ENCODE peak calls at places on chromosome 15, in four cellular contexts. C, G, T and M are unnamed samples.

GRCh38 chr15:64478863-64479262 is 18.5 kb downstream of the ZNF609 start:
- ATAC-seq in C (no peak), G (no peak), T (no peak), M (no peak)

GRCh38 chr15:85004551-85004950 is 22.9 kb downstream of the PDE8A start:
- ATAC-seq in C (no peak), G (no peak), T (peak; percentile 29), M (no peak)

GRCh38 chr15:51765751-51766150 is 14.4 kb downstream of the TMOD2 start:
- ATAC-seq in C (no peak), G (no peak), T (no peak), M (no peak)

GRCh38 chr15:99267957-99268356 is 16.7 kb downstream of the LRRC28 start:
- ATAC-seq in C (no peak), G (no peak), T (no peak), M (no peak)

GRCh38 chr15:51828621-51829359 is 663 bp upstream of the TMOD3 start:
- ATAC-seq in C (peak; percentile 82), G (no peak), T (no peak), M (no peak)

GRCh38 chr15:93278006-93278405 is 189.0 kb upstream of the RGMA start:
- ATAC-seq in C (no peak), G (no peak), T (no peak), M (no peak)

GRCh38 chr15:67259806-67260205 is 5.2 kb downstream of the IQCH start:
- ATAC-seq in C (no peak), G (no peak), T (no peak), M (no peak)

GRCh38 chr15:42157981-42158765 is 1.7 kb upstream of the PLA2G4F start:
- ATAC-seq in C (no peak), G (no peak), T (no peak), M (no peak)

GRCh38 chr15:28955686-28956421 is 70.1 kb downstream of the APBA2 start:
- ATAC-seq in C (peak; percentile 7), G (no peak), T (peak; percentile 87), M (no peak)

GRCh38 chr15:90064931-90065681 is 37.2 kb downstream of the IDH2 start:
- ATAC-seq in C (peak; percentile 38), G (peak; percentile 65), T (no peak), M (peak; percentile 59)

GRCh38 chr15:76972420-76973361 is 22.2 kb upstream of the PSTPIP1 start:
- ATAC-seq in C (peak; percentile 56), G (peak; percentile 55), T (peak; percentile 25), M (peak; percentile 79)

GRCh38 chr15:60672400-60672799 is 193.5 kb upstream of the ICE2 start:
- ATAC-seq in C (no peak), G (no peak), T (peak; percentile 93), M (no peak)

GRCh38 chr15:29889545-29890329 is 67.5 kb upstream of the TJP1 start:
- ATAC-seq in C (no peak), G (peak; percentile 38), T (no peak), M (no peak)

GRCh38 chr15:68192804-68193521 is 12.2 kb downstream of the CALML4 start:
- ATAC-seq in C (no peak), G (peak; percentile 84), T (no peak), M (no peak)

GRCh38 chr15:67556964-67557570 is 14.6 kb downstream of the MAP2K5 start:
- ATAC-seq in C (no peak), G (no peak), T (peak; percentile 51), M (no peak)

GRCh38 chr15:68314563-68314962 is 37.0 kb downstream of the FEM1B start:
- ATAC-seq in C (no peak), G (no peak), T (no peak), M (no peak)

GRCh38 chr15:51348688-51349087 is 7.2 kb downstream of the GLDN start:
- ATAC-seq in C (no peak), G (no peak), T (peak; percentile 92), M (no peak)

GRCh38 chr15:58521293-58521991 is 89.7 kb downstream of the LIPC start:
- ATAC-seq in C (peak; percentile 56), G (peak; percentile 25), T (no peak), M (peak; percentile 37)

GRCh38 chr15:97522362-97522761 is 438.1 kb upstream of the ARRDC4 start:
- ATAC-seq in C (no peak), G (peak; percentile 70), T (no peak), M (no peak)

GRCh38 chr15:29734917-29735572 is 87.2 kb downstream of the TJP1 start:
- ATAC-seq in C (no peak), G (peak; percentile 40), T (peak; percentile 36), M (no peak)

GRCh38 chr15:92098869-92099268 is 245.4 kb downstream of the SLCO3A1 start:
- ATAC-seq in C (no peak), G (peak; percentile 80), T (no peak), M (no peak)

GRCh38 chr15:32119694-32120330 is 89.5 kb downstream of the CHRNA7 start:
- ATAC-seq in C (no peak), G (no peak), T (peak; percentile 22), M (no peak)

GRCh38 chr15:85336870-85337269 is 43.5 kb upstream of the AKAP13 start:
- ATAC-seq in C (no peak), G (peak; percentile 93), T (no peak), M (peak; percentile 66)

GRCh38 chr15:101391981-101392566 is 97.0 kb upstream of the SNRPA1 start:
- ATAC-seq in C (no peak), G (no peak), T (no peak), M (no peak)

GRCh38 chr15:69551391-69552056 is 98.9 kb downstream of the RPLP1 start:
- ATAC-seq in C (no peak), G (no peak), T (no peak), M (no peak)

GRCh38 chr15:58611731-58612676 is 137.5 kb downstream of the ADAM10 start:
- ATAC-seq in C (no peak), G (no peak), T (no peak), M (no peak)